ENCODE peak calls at places on chromosome 19, in six cellular contexts. N, X, D, Z, P and T are unnamed samples. For H3K4me1 and H3K36me3, the result is how much of the 10 kb centered on the place peaks cover.

GRCh38 chr19:46193678-46194077 is 35.9 kb upstream of the IGFL1 start:
- DNase-seq in D (no peak), Z (no peak), X (no peak), P (no peak), N (no peak), T (no peak)

GRCh38 chr19:58317481-58318072 is 9.2 kb upstream of the ZSCAN22 start:
- DNase-seq in X (peak), Z (peak), N (peak), P (no peak), D (peak), T (peak)

GRCh38 chr19:33720691-33721682 is 75.7 kb upstream of the KCTD15 start:
- DNase-seq in P (no peak), D (no peak), X (no peak), N (no peak), Z (no peak), T (no peak)

GRCh38 chr19:29503140-29503758 is 22.5 kb upstream of the VSTM2B start:
- DNase-seq in D (no peak), Z (no peak), N (no peak), P (no peak), X (no peak), T (no peak)

GRCh38 chr19:55347442-55348009 is 7.0 kb downstream of the COX6B2 start:
- DNase-seq in P (no peak), D (no peak), X (no peak), Z (no peak), N (no peak), T (no peak)

GRCh38 chr19:4547303-4548237 is 7.7 kb upstream of the LRG1 start:
- DNase-seq in X (no peak), D (no peak), P (no peak), N (peak), Z (peak), T (no peak)

GRCh38 chr19:10766681-10767201 is 48.9 kb downstream of the DNM2 start:
- DNase-seq in N (no peak), X (peak), P (no peak), D (peak), Z (no peak), T (peak)

GRCh38 chr19:43784981-43785808 is 4.4 kb upstream of the KCNN4 start:
- DNase-seq in Z (peak), P (peak), D (peak), X (peak), N (peak), T (peak)

GRCh38 chr19:15563325-15563794 is 51.7 kb upstream of the CYP4F8 start:
- DNase-seq in Z (peak), X (no peak), N (no peak), D (no peak), P (peak), T (no peak)

GRCh38 chr19:28727133-28727834 is 485.7 kb downstream of the UQCRFS1 start:
- DNase-seq in X (peak), D (no peak), P (no peak), Z (no peak), N (no peak), T (no peak)

GRCh38 chr19:19672816-19673215 is 4.2 kb downstream of the ZNF101 start:
- DNase-seq in D (no peak), X (no peak), P (no peak), N (no peak), Z (no peak), T (no peak)

GRCh38 chr19:10478903-10479384 is 24.2 kb downstream of the KEAP1 start:
- DNase-seq in Z (peak), N (peak), D (peak), P (peak), X (peak), T (peak)

DNA sequence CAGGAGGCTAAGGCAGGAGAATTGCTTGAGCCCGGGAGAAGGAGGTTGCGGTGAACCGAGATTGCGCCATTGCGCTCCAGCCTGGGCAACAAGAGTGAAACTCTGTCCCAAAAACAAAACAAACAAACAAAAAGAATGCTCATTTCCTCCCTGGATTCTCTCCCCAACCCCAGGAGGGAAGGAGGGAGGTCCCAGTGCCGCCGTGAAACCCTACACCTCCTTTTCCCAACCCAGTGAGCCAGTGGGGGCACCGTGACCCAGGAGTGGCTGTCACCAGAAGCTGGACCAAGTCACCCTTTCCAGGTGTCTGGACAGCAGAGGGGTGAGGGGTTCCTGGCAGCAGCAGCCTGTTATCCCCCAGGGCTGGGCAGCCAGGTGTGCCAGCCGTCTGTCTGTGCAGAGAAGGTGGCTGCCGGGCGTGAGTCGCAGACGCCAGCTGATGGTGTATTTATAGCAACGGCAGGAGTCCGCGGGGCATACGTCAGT is 23.5 kb downstream of the NFIC start:
- DNase-seq in D (peak), X (no peak), P (no peak), Z (no peak), N (no peak), T (no peak)
- H2AFZ ChIP-seq in D (peak), X (no peak), P (no peak), Z (no peak), N (no peak), T (no peak)

GRCh38 chr19:5877869-5878268 is 7.5 kb upstream of the FUT5 start:
- DNase-seq in D (no peak), N (no peak), P (no peak), Z (no peak), X (no peak), T (no peak)
- H3K4me1 ChIP-seq in D (under half), N (under half), P (under half), Z (under half), X (under half), T (under half)

GRCh38 chr19:38836438-38837303 is 5.1 kb upstream of the ECH1 start:
- DNase-seq in D (no peak), N (no peak), X (no peak), P (peak), Z (no peak), T (no peak)
- H3K36me3 ChIP-seq in D (half or more), N (half or more), X (under half), P (under half), Z (under half), T (half or more)

DNA sequence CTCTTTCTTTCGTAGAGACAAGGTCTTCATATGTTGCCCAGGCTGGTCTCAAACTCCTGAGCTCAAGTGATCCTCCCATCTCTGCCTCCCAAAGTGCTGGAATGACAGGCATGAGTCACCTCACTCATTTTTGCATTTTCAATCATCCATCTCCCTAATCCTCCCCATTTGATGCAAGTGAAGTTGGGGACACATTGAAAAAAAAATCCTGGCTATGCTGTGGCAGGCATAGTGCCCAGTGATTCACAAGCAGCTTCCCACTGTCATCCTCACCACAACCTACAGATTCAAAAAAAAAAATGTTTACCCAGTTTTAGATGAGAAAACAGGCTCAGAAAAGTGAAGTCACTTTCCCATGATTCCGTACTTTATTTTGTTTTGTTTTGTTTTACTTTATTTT is 44.7 kb upstream of the USP29 start:
- DNase-seq in X (no peak), N (no peak), Z (no peak), P (no peak), D (no peak), T (no peak)
- H2AFZ ChIP-seq in X (no peak), N (no peak), Z (no peak), P (no peak), D (no peak), T (no peak)